ENCODE peak calls at places on chromosomes 11 and 22, in five cellular contexts. One of them, this sample, is unnamed.

GRCh38 chr11:44596541-44597276 is 31.2 kb downstream of the CD82 start:
- DNase-seq in G401: peak
- DNase-seq in astrocyte of the hippocampus: peak
- DNase-seq in EL: no peak
- DNase-seq in pancreas: no peak
- DNase-seq in this sample: no peak

GRCh38 chr11:82992219-82992618 is 79.5 kb downstream of the RAB30 start:
- DNase-seq in G401: peak
- DNase-seq in pancreas: no peak
- DNase-seq in EL: no peak
- DNase-seq in astrocyte of the hippocampus: no peak
- DNase-seq in this sample: no peak

GRCh38 chr22:19576460-19577421 is 52.5 kb upstream of the CLDN5 start:
- DNase-seq in G401: no peak
- DNase-seq in astrocyte of the hippocampus: peak
- DNase-seq in pancreas: no peak
- DNase-seq in EL: peak
- DNase-seq in this sample: peak

GRCh38 chr11:131859811-131860210 is 489.4 kb downstream of the NTM start:
- DNase-seq in astrocyte of the hippocampus: peak
- DNase-seq in G401: no peak
- DNase-seq in pancreas: no peak
- DNase-seq in EL: peak
- DNase-seq in this sample: peak

GRCh38 chr22:33922268-33922667 is 2.0 kb upstream of the LARGE1 start:
- DNase-seq in pancreas: peak
- DNase-seq in G401: peak
- DNase-seq in astrocyte of the hippocampus: peak
- DNase-seq in EL: no peak
- DNase-seq in this sample: peak

GRCh38 chr11:57210731-57211335 is 26.2 kb downstream of the APLNR start:
- DNase-seq in EL: no peak
- DNase-seq in G401: no peak
- DNase-seq in astrocyte of the hippocampus: no peak
- DNase-seq in pancreas: no peak
- DNase-seq in this sample: no peak

GRCh38 chr22:35894937-35895708 is 133.5 kb downstream of the RBFOX2 start:
- DNase-seq in astrocyte of the hippocampus: peak
- DNase-seq in pancreas: no peak
- DNase-seq in EL: peak
- DNase-seq in G401: peak
- DNase-seq in this sample: peak

GRCh38 chr11:117841582-117842031 is 17.1 kb upstream of the FXYD2 start:
- DNase-seq in G401: no peak
- DNase-seq in pancreas: no peak
- DNase-seq in EL: no peak
- DNase-seq in astrocyte of the hippocampus: no peak
- DNase-seq in this sample: no peak

GRCh38 chr11:111538407-111539114 is 2.0 kb upstream of the LAYN start:
- DNase-seq in EL: no peak
- DNase-seq in G401: no peak
- DNase-seq in pancreas: no peak
- DNase-seq in astrocyte of the hippocampus: no peak
- DNase-seq in this sample: no peak

GRCh38 chr11:62664405-62665074 is 470 bp downstream of the C11orf98 start:
- DNase-seq in astrocyte of the hippocampus: peak
- DNase-seq in pancreas: peak
- DNase-seq in EL: peak
- DNase-seq in G401: peak
- DNase-seq in this sample: peak

GRCh38 chr11:63837027-63837688 is 1.8 kb upstream of the MARK2 start:
- DNase-seq in astrocyte of the hippocampus: peak
- DNase-seq in EL: peak
- DNase-seq in G401: peak
- DNase-seq in pancreas: no peak
- DNase-seq in this sample: peak

GRCh38 chr11:59106363-59107336 is at the start of gene FAM111B:
- DNase-seq in pancreas: peak
- DNase-seq in astrocyte of the hippocampus: peak
- DNase-seq in G401: peak
- DNase-seq in EL: peak
- DNase-seq in this sample: peak

GRCh38 chr22:45889539-45890350 is 87.2 kb downstream of the WNT7B start:
- DNase-seq in pancreas: peak
- DNase-seq in G401: no peak
- DNase-seq in EL: no peak
- DNase-seq in astrocyte of the hippocampus: peak
- DNase-seq in this sample: no peak

GRCh38 chr11:35859311-35859710 is 84.6 kb upstream of the LDLRAD3 start:
- DNase-seq in astrocyte of the hippocampus: peak
- DNase-seq in pancreas: no peak
- DNase-seq in EL: peak
- DNase-seq in G401: no peak
- DNase-seq in this sample: no peak

GRCh38 chr11:125871391-125872137 is 15.9 kb upstream of the HYLS1 start:
- DNase-seq in astrocyte of the hippocampus: peak
- DNase-seq in G401: no peak
- DNase-seq in EL: peak
- DNase-seq in pancreas: no peak
- DNase-seq in this sample: no peak

GRCh38 chr11:91163619-91164451 is 941.0 kb upstream of the CHORDC1 start:
- DNase-seq in EL: peak
- DNase-seq in astrocyte of the hippocampus: peak
- DNase-seq in G401: no peak
- DNase-seq in pancreas: no peak
- DNase-seq in this sample: peak

GRCh38 chr22:35921777-35922176 is 106.8 kb downstream of the RBFOX2 start:
- DNase-seq in G401: peak
- DNase-seq in pancreas: no peak
- DNase-seq in astrocyte of the hippocampus: peak
- DNase-seq in EL: peak
- DNase-seq in this sample: peak

GRCh38 chr22:28873183-28873964 is 10.0 kb upstream of the ZNRF3 start:
- DNase-seq in astrocyte of the hippocampus: no peak
- DNase-seq in EL: no peak
- DNase-seq in pancreas: no peak
- DNase-seq in G401: no peak
- DNase-seq in this sample: no peak

GRCh38 chr11:76856111-76856510 is 4.6 kb upstream of the ACER3 start:
- DNase-seq in EL: no peak
- DNase-seq in pancreas: no peak
- DNase-seq in astrocyte of the hippocampus: no peak
- DNase-seq in G401: no peak
- DNase-seq in this sample: no peak

GRCh38 chr11:330307-330693 is 9.6 kb upstream of the IFITM3 start:
- DNase-seq in EL: no peak
- DNase-seq in astrocyte of the hippocampus: no peak
- DNase-seq in G401: no peak
- DNase-seq in pancreas: no peak
- DNase-seq in this sample: no peak

GRCh38 chr11:12900496-12900895 is 108.6 kb upstream of the RASSF10 start:
- DNase-seq in EL: peak
- DNase-seq in pancreas: no peak
- DNase-seq in G401: no peak
- DNase-seq in astrocyte of the hippocampus: peak
- DNase-seq in this sample: peak

GRCh38 chr11:130129922-130130321 is 29.7 kb upstream of the ST14 start:
- DNase-seq in EL: no peak
- DNase-seq in pancreas: no peak
- DNase-seq in astrocyte of the hippocampus: no peak
- DNase-seq in G401: peak
- DNase-seq in this sample: no peak

GRCh38 chr11:47846998-47847397 is 1.2 kb downstream of the NUP160 start:
- DNase-seq in EL: no peak
- DNase-seq in astrocyte of the hippocampus: no peak
- DNase-seq in G401: no peak
- DNase-seq in pancreas: no peak
- DNase-seq in this sample: no peak